ENCODE peak calls at places on chromosomes 2 and 18, in ten cellular contexts. I is mesendoderm, H is GM23338, M is MM.1S, X is vagina, V is ovary, U is RWPE2, J is mammary epithelial cell, W is colonic mucosa, E is left ventricle myocardium inferior. F is an unnamed sample.

GRCh38 chr18:68666316-68666715 is 48.6 kb downstream of the TMX3 start:
- DNase-seq in I (no peak), H (no peak), M (no peak), X (no peak), V (no peak), U (no peak), J (no peak), W (no peak), E (peak; percentile 15), F (no peak)

GRCh38 chr2:168851674-168852320 is 38.4 kb downstream of the SPC25 start:
- DNase-seq in I (no peak), H (no peak), M (no peak), X (no peak), V (peak; percentile 36), U (peak; percentile 82), J (peak; percentile 73), W (no peak), E (no peak), F (peak; percentile 48)

GRCh38 chr2:209556354-209556961 is 132.6 kb downstream of the MAP2 start:
- DNase-seq in I (peak; percentile 27), H (peak; percentile 47), M (peak; percentile 44), X (no peak), V (no peak), U (no peak), J (peak; percentile 40), W (no peak), E (no peak), F (no peak)

GRCh38 chr2:98736464-98736889 is 5.5 kb upstream of the MGAT4A start:
- DNase-seq in I (no peak), H (no peak), M (peak; percentile 36), X (no peak), V (no peak), U (no peak), J (peak; percentile 64), W (no peak), E (no peak), F (no peak)

GRCh38 chr2:17518212-17519154 is at the start of gene RAD51AP2:
- DNase-seq in I (peak; percentile 98), H (peak; percentile 95), M (peak; percentile 81), X (peak; percentile 94), V (peak; percentile 94), U (peak; percentile 79), J (peak; percentile 86), W (peak; percentile 80), E (peak; percentile 89), F (peak; percentile 88)

GRCh38 chr2:43631918-43632317 is 5.1 kb upstream of the PLEKHH2 start:
- DNase-seq in I (no peak), H (no peak), M (no peak), X (no peak), V (no peak), U (no peak), J (no peak), W (no peak), E (no peak), F (no peak)

GRCh38 chr18:46097853-46098615 is at the start of gene ATP5F1A:
- DNase-seq in I (peak; percentile 92), H (peak; percentile 90), M (peak; percentile 85), X (peak; percentile 92), V (peak; percentile 80), U (peak; percentile 87), J (peak; percentile 80), W (peak; percentile 91), E (peak; percentile 86), F (peak; percentile 94)

GRCh38 chr2:109318150-109318948 is 189.3 kb downstream of the SH3RF3 start:
- DNase-seq in I (no peak), H (no peak), M (no peak), X (peak; percentile 96), V (peak; percentile 79), U (no peak), J (no peak), W (peak; percentile 69), E (peak; percentile 86), F (peak; percentile 87)

GRCh38 chr2:240575101-240575965 is 7.0 kb downstream of the RNPEPL1 start:
- DNase-seq in I (no peak), H (no peak), M (no peak), X (no peak), V (no peak), U (no peak), J (no peak), W (no peak), E (peak; percentile 12), F (peak; percentile 57)

GRCh38 chr2:88499204-88499603 is 46.7 kb upstream of the FOXI3 start:
- DNase-seq in I (no peak), H (no peak), M (no peak), X (no peak), V (no peak), U (no peak), J (no peak), W (no peak), E (no peak), F (no peak)

DNA sequence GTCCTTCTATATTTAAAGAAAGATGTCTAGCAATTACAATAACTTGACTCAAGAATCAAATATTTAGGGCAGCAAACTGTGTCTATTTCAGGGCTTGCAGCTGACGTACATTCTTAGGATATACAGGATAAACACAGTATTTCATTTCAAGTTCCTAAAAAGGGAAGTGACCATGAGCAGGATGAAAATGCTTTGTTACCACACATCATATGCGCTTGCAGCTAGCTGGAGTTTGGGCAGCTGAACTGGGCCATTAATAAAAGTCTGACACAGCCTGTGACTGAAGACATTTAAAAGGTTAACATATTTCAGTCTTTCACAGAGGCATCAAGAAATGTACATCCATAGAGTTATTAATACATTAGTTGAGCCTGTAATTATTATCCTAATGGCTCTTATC is 264.5 kb upstream of the TRIB2 start:
- DNase-seq in I (no peak), H (no peak), M (no peak), X (no peak), V (no peak), U (no peak), J (no peak), W (no peak), E (no peak), F (no peak)
- H3K4me3 ChIP-seq in I (no peak overlapping the region), H (no peak overlapping the region), M (peak overlapping the region; percentile 18), X (no peak overlapping the region), V (no peak overlapping the region), U (no peak overlapping the region), J (no peak overlapping the region), W (no peak overlapping the region), E (no peak overlapping the region), F (no peak overlapping the region)

GRCh38 chr2:172822585-172822984 is 86.9 kb downstream of the RAPGEF4 start:
- DNase-seq in I (no peak), H (no peak), M (no peak), X (no peak), V (no peak), U (no peak), J (no peak), W (no peak), E (no peak), F (no peak)

GRCh38 chr2:172819943-172820342 is 84.3 kb downstream of the RAPGEF4 start:
- DNase-seq in I (no peak), H (no peak), M (no peak), X (no peak), V (no peak), U (no peak), J (no peak), W (no peak), E (no peak), F (no peak)

GRCh38 chr2:172826522-172826921 is 90.9 kb downstream of the RAPGEF4 start:
- DNase-seq in I (no peak), H (no peak), M (no peak), X (no peak), V (no peak), U (no peak), J (no peak), W (no peak), E (no peak), F (no peak)

GRCh38 chr2:172821370-172822338 is 86.0 kb downstream of the RAPGEF4 start:
- DNase-seq in I (no peak), H (no peak), M (no peak), X (no peak), V (no peak), U (no peak), J (no peak), W (no peak), E (no peak), F (no peak)

DNA sequence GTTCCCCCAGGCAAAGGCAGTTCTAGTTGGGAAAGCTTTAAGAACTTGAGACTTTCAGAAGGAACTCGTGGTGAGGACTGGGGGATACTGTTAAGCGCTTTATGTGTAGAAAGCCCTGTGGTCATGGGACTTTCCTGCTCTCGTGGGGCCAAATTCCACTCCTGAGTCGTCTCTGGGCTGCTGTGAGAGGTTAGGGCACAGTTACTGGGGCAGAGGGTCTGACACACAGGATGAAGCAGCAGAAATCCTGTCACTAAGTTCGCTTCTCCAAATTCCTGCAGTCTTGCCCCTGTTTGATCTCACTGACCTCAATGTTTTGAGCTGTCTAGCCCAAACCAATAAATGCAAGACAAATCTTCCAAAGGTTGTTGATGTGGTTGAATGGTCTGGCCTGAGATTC is 87.8 kb downstream of the RAPGEF4 start:
- DNase-seq in I (no peak), H (no peak), M (no peak), X (no peak), V (no peak), U (no peak), J (no peak), W (no peak), E (no peak), F (no peak)
- H3K27ac ChIP-seq in I (no peak overlapping the region), H (no peak overlapping the region), M (no peak overlapping the region), X (no peak overlapping the region), V (no peak overlapping the region), U (no peak overlapping the region), J (no peak overlapping the region), W (no peak overlapping the region), E (peak overlapping the region; percentile 70), F (no peak overlapping the region)

GRCh38 chr18:70288851-70289328 is at the start of gene SOCS6:
- DNase-seq in I (peak; percentile 79), H (peak; percentile 76), M (peak; percentile 72), X (no peak), V (peak; percentile 38), U (no peak), J (peak; percentile 70), W (peak; percentile 56), E (peak; percentile 66), F (peak; percentile 89)

GRCh38 chr18:70288171-70288850 is 534 bp upstream of the SOCS6 start:
- DNase-seq in I (peak; percentile 57), H (peak; percentile 71), M (no peak), X (no peak), V (peak; percentile 44), U (no peak), J (no peak), W (peak; percentile 57), E (peak; percentile 52), F (peak; percentile 77)

GRCh38 chr18:70289351-70290330 is 796 bp downstream of the SOCS6 start:
- DNase-seq in I (peak; percentile 62), H (peak; percentile 67), M (peak; percentile 42), X (no peak), V (peak; percentile 28), U (no peak), J (peak; percentile 41), W (peak; percentile 52), E (peak; percentile 35), F (peak; percentile 74)

GRCh38 chr18:70284976-70285610 is 3.8 kb upstream of the SOCS6 start:
- DNase-seq in I (no peak), H (no peak), M (no peak), X (no peak), V (no peak), U (no peak), J (no peak), W (no peak), E (no peak), F (no peak)

GRCh38 chr18:70287731-70288130 is 1.1 kb upstream of the SOCS6 start:
- DNase-seq in I (no peak), H (no peak), M (no peak), X (no peak), V (no peak), U (no peak), J (no peak), W (no peak), E (no peak), F (no peak)
- H3K4me3 ChIP-seq in I (no peak overlapping the region), H (peak overlapping the region; percentile 89), M (no peak overlapping the region), X (peak overlapping the region; percentile 63), V (no peak overlapping the region), U (peak overlapping the region; percentile 71), J (peak overlapping the region; percentile 83), W (peak overlapping the region; percentile 58), E (peak overlapping the region; percentile 80), F (no peak overlapping the region)

GRCh38 chr18:7770903-7771302 is 203.8 kb downstream of the PTPRM start:
- DNase-seq in I (no peak), H (no peak), M (no peak), X (no peak), V (no peak), U (no peak), J (no peak), W (no peak), E (no peak), F (no peak)
- H3K27ac ChIP-seq in I (no peak overlapping the region), H (no peak overlapping the region), M (no peak overlapping the region), X (no peak overlapping the region), V (no peak overlapping the region), U (no peak overlapping the region), J (no peak overlapping the region), W (no peak overlapping the region), E (peak overlapping the region; percentile 54), F (no peak overlapping the region)